ENCODE peak calls at places on chromosomes 13 and 19, in five cellular contexts. W is PC-3, I is right atrium auricular region, M is HCT116, J is uterus. T is an unnamed sample. For H3K4me1, the result is how much of the 10 kb centered on the place peaks cover.

GRCh38 chr13:27120011-27120410 is 51.6 kb downstream of the USP12 start:
- DNase-seq in J (no peak), W (no peak), I (no peak), M (no peak), T (no peak)

GRCh38 chr19:34408421-34408820 is 4.2 kb downstream of the PDCD2L start:
- DNase-seq in J (no peak), M (no peak), I (no peak), W (no peak), T (no peak)

GRCh38 chr19:49427855-49428546 is 2.8 kb downstream of the GFY start:
- DNase-seq in I (no peak), M (no peak), W (peak), J (no peak), T (no peak)

GRCh38 chr13:35855531-35856019 is 275.6 kb downstream of the DCLK1 start:
- DNase-seq in M (peak), I (no peak), W (peak), J (no peak), T (no peak)

GRCh38 chr13:114031631-114032030 is 57.8 kb upstream of the C13orf46 start:
- DNase-seq in I (no peak), M (no peak), W (no peak), J (no peak), T (no peak)

GRCh38 chr19:50058425-50058824 is 32.6 kb downstream of the ZNF473 start:
- DNase-seq in M (no peak), I (no peak), J (no peak), W (no peak), T (no peak)

GRCh38 chr19:29503140-29503758 is 22.5 kb upstream of the VSTM2B start:
- DNase-seq in W (no peak), J (no peak), M (no peak), I (no peak), T (no peak)

GRCh38 chr13:109211616-109212015 is 574.8 kb downstream of the IRS2 start:
- DNase-seq in I (no peak), W (peak), J (no peak), M (peak), T (no peak)

GRCh38 chr13:93079294-93079693 is 147.3 kb upstream of the GPC6 start:
- DNase-seq in W (peak), I (no peak), J (no peak), M (no peak), T (no peak)

GRCh38 chr19:24062222-24062621 is 24.8 kb upstream of the ZNF254 start:
- DNase-seq in I (no peak), J (no peak), W (no peak), M (no peak), T (no peak)

GRCh38 chr13:42066542-42066941 is 18.1 kb downstream of the DGKH start:
- DNase-seq in I (no peak), W (no peak), M (no peak), J (no peak), T (no peak)

GRCh38 chr13:20090349-20090748 is 70.5 kb downstream of the GJA3 start:
- DNase-seq in J (no peak), W (peak), I (no peak), M (no peak), T (no peak)

GRCh38 chr13:29484236-29484635 is 111.3 kb downstream of the SLC7A1 start:
- DNase-seq in I (no peak), W (no peak), M (no peak), J (no peak), T (peak)

GRCh38 chr19:44810555-44811447 is 1.9 kb downstream of the BCAM start:
- DNase-seq in W (no peak), J (no peak), M (no peak), I (no peak), T (no peak)

GRCh38 chr13:106858910-106859309 is 291.0 kb upstream of the ARGLU1 start:
- DNase-seq in M (no peak), J (no peak), W (peak), I (no peak), T (no peak)

GRCh38 chr19:49255674-49256073 is 69.3 kb downstream of the SLC6A16 start:
- DNase-seq in I (no peak), J (no peak), M (no peak), W (no peak), T (no peak)

GRCh38 chr19:51824603-51825002 is 29.6 kb downstream of the FPR3 start:
- DNase-seq in J (no peak), I (no peak), W (no peak), M (no peak), T (no peak)

GRCh38 chr19:49071860-49072547 is 495 bp downstream of the KCNA7 start:
- DNase-seq in I (no peak), W (no peak), J (no peak), M (no peak), T (no peak)

GRCh38 chr19:33712268-33712667 is 84.4 kb upstream of the KCTD15 start:
- DNase-seq in I (no peak), M (no peak), J (no peak), W (no peak), T (no peak)

GRCh38 chr19:6103217-6103644 is 7.1 kb downstream of the RFX2 start:
- DNase-seq in J (peak), M (no peak), I (peak), W (peak), T (peak)

GRCh38 chr19:18593367-18594095 is 4.9 kb downstream of the REX1BD start:
- DNase-seq in M (no peak), W (peak), I (no peak), J (peak), T (no peak)
- H3K4me1 ChIP-seq in M (under half), W (under half), I (under half), J (under half), T (under half)

GRCh38 chr19:21483589-21484170 is 21.7 kb upstream of the ZNF429 start:
- DNase-seq in I (no peak), W (no peak), J (peak), M (no peak), T (no peak)
- TF ChIP-seq CTCF in I (peak), W (peak), J (peak), M (peak), T (peak)

GRCh38 chr13:105365831-105366230 is 1169.6 kb downstream of the EFNB2 start:
- DNase-seq in I (no peak), W (no peak), J (no peak), M (no peak), T (no peak)

GRCh38 chr13:105370011-105370645 is 1165.3 kb downstream of the EFNB2 start:
- DNase-seq in M (no peak), J (no peak), I (no peak), W (no peak), T (no peak)

GRCh38 chr13:105363747-105364177 is 1171.7 kb downstream of the EFNB2 start:
- DNase-seq in J (no peak), I (no peak), M (no peak), W (no peak), T (no peak)

DNA sequence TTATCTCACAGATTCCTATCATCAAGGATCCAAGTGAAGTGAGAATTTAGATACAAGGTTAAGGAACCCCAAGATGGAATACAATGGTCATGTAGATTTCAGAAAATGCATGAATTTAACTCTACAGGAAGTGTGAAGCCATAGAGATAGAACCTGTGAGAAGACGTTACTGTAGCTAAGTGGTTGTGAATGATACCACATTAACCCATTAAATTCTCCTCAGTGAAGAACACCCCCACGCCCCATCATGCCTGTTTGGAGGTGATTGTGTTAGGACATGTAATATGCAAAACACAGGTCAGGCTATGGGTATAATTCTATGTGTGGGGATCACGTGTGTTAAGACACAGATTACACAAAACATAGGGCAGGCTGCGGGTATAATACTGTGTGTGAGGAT is 1166.7 kb downstream of the EFNB2 start:
- DNase-seq in M (no peak), I (no peak), W (no peak), J (no peak), T (no peak)
- H3K4me3 ChIP-seq in M (no peak), I (no peak), W (no peak), J (no peak), T (no peak)

GRCh38 chr13:51587372-51587771 is 3.1 kb downstream of the WDFY2 start:
- DNase-seq in M (no peak), I (no peak), W (no peak), J (no peak), T (no peak)
- H3K4me1 ChIP-seq in M (under half), I (under half), W (under half), J (under half), T (under half)

GRCh38 chr13:72693832-72694231 is 33.6 kb downstream of the MZT1 start:
- DNase-seq in W (no peak), I (no peak), J (no peak), M (no peak), T (no peak)

GRCh38 chr13:72698164-72698563 is 29.3 kb downstream of the MZT1 start:
- DNase-seq in J (no peak), W (no peak), M (no peak), I (no peak), T (no peak)

GRCh38 chr13:72694314-72694713 is 33.1 kb downstream of the MZT1 start:
- DNase-seq in I (no peak), J (no peak), M (no peak), W (no peak), T (no peak)

GRCh38 chr13:72692884-72693514 is 34.4 kb downstream of the MZT1 start:
- DNase-seq in W (no peak), J (no peak), M (no peak), I (no peak), T (no peak)

DNA sequence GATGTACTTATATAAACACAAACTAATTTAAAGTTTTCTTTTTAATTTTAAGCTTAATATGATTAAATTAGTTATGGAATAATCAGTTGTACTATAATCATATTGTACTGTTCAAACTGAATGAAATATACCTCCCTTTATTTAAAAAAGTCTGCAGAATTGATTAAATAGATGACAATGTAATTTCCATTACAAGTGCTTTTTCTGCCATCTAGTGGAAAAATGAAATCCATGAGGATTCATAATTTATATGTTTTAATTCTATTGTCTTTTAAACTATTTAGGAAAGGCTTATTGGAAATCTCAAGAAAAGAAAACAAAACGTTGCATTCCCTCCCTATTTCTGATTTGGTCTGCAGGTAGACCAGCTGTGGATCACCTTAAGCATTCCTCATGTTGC is 30.8 kb downstream of the MZT1 start:
- DNase-seq in J (no peak), W (peak), M (peak), I (no peak), T (no peak)
- TF ChIP-seq CTCF in J (no peak), W (peak), M (peak), I (peak), T (no peak)